ENCODE peak calls at places on chromosome 12, in eight cellular contexts. P, X, K, D, Q, O, B and F are unnamed samples.

GRCh38 chr12:32344047-32344446 is 55.3 kb upstream of the FGD4 start:
- DNase-seq in X (no peak), D (no peak), Q (no peak), O (no peak), B (no peak), P (no peak), K (no peak), F (peak)

GRCh38 chr12:27984275-27984674 is 11.7 kb upstream of the PTHLH start:
- DNase-seq in B (no peak), Q (peak), P (no peak), K (peak), D (no peak), X (no peak), O (peak), F (peak)

GRCh38 chr12:6452245-6452731 is 446 bp downstream of the TAPBPL start:
- DNase-seq in Q (peak), K (no peak), X (no peak), P (no peak), O (no peak), D (peak), B (no peak), F (no peak)

GRCh38 chr12:114241973-114242434 is 163.9 kb downstream of the TBX5 start:
- DNase-seq in K (no peak), O (no peak), P (no peak), D (no peak), Q (no peak), B (no peak), X (no peak), F (no peak)

GRCh38 chr12:63846249-63846967 is 1.9 kb downstream of the SRGAP1 start:
- DNase-seq in X (no peak), D (no peak), P (no peak), O (peak), K (no peak), Q (no peak), B (no peak), F (peak)

GRCh38 chr12:31363416-31363809 is 37.5 kb upstream of the SINHCAF start:
- DNase-seq in D (no peak), K (no peak), P (no peak), O (no peak), X (no peak), Q (no peak), B (no peak), F (no peak)

GRCh38 chr12:66688836-66689439 is 10.1 kb upstream of the GRIP1 start:
- DNase-seq in B (peak), P (no peak), O (peak), Q (peak), X (peak), D (peak), K (peak), F (peak)

GRCh38 chr12:30694971-30695326 is 720 bp downstream of the IPO8 start:
- DNase-seq in X (peak), K (peak), Q (peak), D (peak), P (no peak), B (peak), O (peak), F (peak)

GRCh38 chr12:65074932-65075331 is 46.2 kb downstream of the WIF1 start:
- DNase-seq in X (peak), O (no peak), Q (no peak), B (no peak), K (no peak), P (no peak), D (no peak), F (peak)

GRCh38 chr12:5691943-5692342 is 253.1 kb downstream of the ANO2 start:
- DNase-seq in Q (peak), P (no peak), X (no peak), O (peak), B (no peak), D (no peak), K (no peak), F (no peak)

GRCh38 chr12:110704750-110705149 is 15.8 kb upstream of the HVCN1 start:
- DNase-seq in Q (no peak), K (no peak), B (no peak), X (peak), P (no peak), D (no peak), O (no peak), F (peak)

GRCh38 chr12:103130564-103130963 is 173.1 kb downstream of the ASCL1 start:
- DNase-seq in X (no peak), K (no peak), D (no peak), O (no peak), P (no peak), Q (no peak), B (no peak), F (no peak)

GRCh38 chr12:104695453-104696148 is 238.9 kb downstream of the CHST11 start:
- DNase-seq in K (peak), X (peak), B (no peak), Q (peak), O (peak), D (no peak), P (no peak), F (no peak)

GRCh38 chr12:104458645-104459555 is 2.2 kb downstream of the CHST11 start:
- DNase-seq in Q (no peak), X (peak), P (no peak), D (no peak), B (no peak), O (peak), K (no peak), F (peak)

GRCh38 chr12:51951843-51952722 is 584 bp downstream of the ACVR1B start:
- DNase-seq in Q (peak), O (peak), B (no peak), K (peak), P (no peak), D (no peak), X (no peak), F (no peak)